ENCODE peak calls at places on chromosome 19, in eight cellular contexts. J, K, Z, E, G, X, V and T are unnamed samples. For H3K4me1, the result is how much of the 10 kb centered on the place peaks cover.

GRCh38 chr19:5951338-5951861 is 26.5 kb downstream of the RANBP3 start:
- DNase-seq in Z (no peak), V (no peak), E (no peak), X (no peak), J (peak), G (no peak), K (no peak), T (no peak)

GRCh38 chr19:44725251-44725650 is 23.3 kb upstream of the BCL3 start:
- DNase-seq in K (no peak), Z (no peak), X (no peak), G (peak), E (no peak), J (no peak), V (no peak), T (no peak)

GRCh38 chr19:17304386-17305047 is 1.2 kb upstream of the MRPL34 start:
- DNase-seq in K (peak), G (no peak), V (no peak), X (no peak), J (peak), Z (no peak), E (no peak), T (no peak)

GRCh38 chr19:46821512-46822359 is 28.9 kb downstream of the AP2S1 start:
- DNase-seq in J (peak), Z (no peak), K (no peak), G (no peak), X (peak), E (peak), V (no peak), T (no peak)

GRCh38 chr19:47156861-47157454 is 26.3 kb downstream of the SAE1 start:
- DNase-seq in K (no peak), E (peak), X (peak), Z (no peak), G (peak), J (no peak), V (no peak), T (no peak)

GRCh38 chr19:741506-742131 is 9.3 kb upstream of the MISP start:
- DNase-seq in J (no peak), Z (no peak), K (no peak), E (peak), G (no peak), V (peak), X (peak), T (no peak)

GRCh38 chr19:47351545-47351944 is 2.4 kb downstream of the DHX34 start:
- DNase-seq in G (peak), E (peak), V (no peak), X (no peak), K (no peak), Z (no peak), J (no peak), T (no peak)

GRCh38 chr19:46648070-46648960 is 12.3 kb upstream of the GNG8 start:
- DNase-seq in X (no peak), V (no peak), J (no peak), E (no peak), G (no peak), K (no peak), Z (no peak), T (no peak)

GRCh38 chr19:32691952-32692726 is 518 bp downstream of the NUDT19 start:
- DNase-seq in X (peak), E (peak), K (peak), J (peak), G (peak), Z (no peak), V (no peak), T (peak)

GRCh38 chr19:47369923-47370625 is 21.0 kb downstream of the DHX34 start:
- DNase-seq in Z (no peak), G (peak), J (no peak), E (no peak), K (peak), V (no peak), X (no peak), T (no peak)

GRCh38 chr19:38569368-38569983 is 48.3 kb downstream of the MAP4K1 start:
- DNase-seq in J (no peak), E (no peak), K (no peak), G (no peak), V (no peak), Z (no peak), X (no peak), T (no peak)

GRCh38 chr19:3687774-3688706 is 12.2 kb downstream of the PIP5K1C start:
- DNase-seq in G (no peak), K (no peak), E (no peak), J (peak), V (no peak), X (peak), Z (no peak), T (no peak)

GRCh38 chr19:42092350-42092749 is 16.4 kb downstream of the ZNF574 start:
- DNase-seq in J (no peak), K (no peak), E (peak), X (peak), G (no peak), V (no peak), Z (no peak), T (no peak)

GRCh38 chr19:41928221-41928683 is at the start of gene ERFL:
- DNase-seq in Z (no peak), K (no peak), J (no peak), V (no peak), X (no peak), E (peak), G (no peak), T (no peak)

GRCh38 chr19:29547981-29548380 is 22.2 kb downstream of the VSTM2B start:
- DNase-seq in Z (no peak), G (no peak), V (no peak), E (no peak), J (no peak), K (no peak), X (no peak), T (peak)

GRCh38 chr19:1854542-1855039 is 6.3 kb upstream of the REXO1 start:
- DNase-seq in J (no peak), G (no peak), X (no peak), V (no peak), E (no peak), K (no peak), Z (no peak), T (no peak)

GRCh38 chr19:5059191-5059579 is 90.3 kb downstream of the KDM4B start:
- DNase-seq in G (no peak), K (no peak), V (no peak), E (no peak), Z (no peak), J (no peak), X (no peak), T (no peak)

GRCh38 chr19:17582613-17583012 is 27.2 kb downstream of the COLGALT1 start:
- DNase-seq in E (no peak), G (no peak), V (no peak), K (no peak), Z (no peak), X (no peak), J (no peak), T (no peak)

GRCh38 chr19:55391702-55392615 is 6.2 kb downstream of the RPL28 start:
- DNase-seq in X (no peak), E (no peak), J (no peak), V (no peak), Z (no peak), K (no peak), G (peak), T (no peak)
- H3K4me1 ChIP-seq in X (under half), E (under half), J (under half), V (under half), Z (under half), K (under half), G (half or more), T (under half)

DNA sequence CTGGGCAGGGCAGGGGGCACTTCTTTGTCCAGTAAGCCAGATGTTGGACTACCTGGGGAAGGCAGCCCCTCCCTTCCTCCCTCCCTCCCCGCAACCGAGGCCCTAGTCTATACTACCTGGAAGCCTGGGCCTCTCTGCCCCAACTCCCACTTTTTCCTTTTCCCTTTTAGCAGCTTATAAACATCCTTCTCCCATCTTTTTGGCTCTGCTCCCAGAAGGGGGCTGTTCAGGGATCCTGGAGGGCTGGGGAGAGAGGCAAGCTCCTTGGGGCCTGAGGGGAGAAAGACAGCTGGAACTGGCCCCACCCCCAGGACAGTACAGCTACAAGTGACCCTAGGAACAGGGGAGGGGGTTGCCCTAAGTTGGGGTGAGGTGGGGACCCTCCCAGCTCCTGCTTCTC is 44.9 kb downstream of the LYL1 start:
- DNase-seq in E (no peak), X (no peak), Z (no peak), V (no peak), G (peak), J (no peak), K (no peak), T (no peak)
- H3K4me1 ChIP-seq in E (under half), X (under half), Z (half or more), V (half or more), G (half or more), J (under half), K (half or more), T (half or more)

DNA sequence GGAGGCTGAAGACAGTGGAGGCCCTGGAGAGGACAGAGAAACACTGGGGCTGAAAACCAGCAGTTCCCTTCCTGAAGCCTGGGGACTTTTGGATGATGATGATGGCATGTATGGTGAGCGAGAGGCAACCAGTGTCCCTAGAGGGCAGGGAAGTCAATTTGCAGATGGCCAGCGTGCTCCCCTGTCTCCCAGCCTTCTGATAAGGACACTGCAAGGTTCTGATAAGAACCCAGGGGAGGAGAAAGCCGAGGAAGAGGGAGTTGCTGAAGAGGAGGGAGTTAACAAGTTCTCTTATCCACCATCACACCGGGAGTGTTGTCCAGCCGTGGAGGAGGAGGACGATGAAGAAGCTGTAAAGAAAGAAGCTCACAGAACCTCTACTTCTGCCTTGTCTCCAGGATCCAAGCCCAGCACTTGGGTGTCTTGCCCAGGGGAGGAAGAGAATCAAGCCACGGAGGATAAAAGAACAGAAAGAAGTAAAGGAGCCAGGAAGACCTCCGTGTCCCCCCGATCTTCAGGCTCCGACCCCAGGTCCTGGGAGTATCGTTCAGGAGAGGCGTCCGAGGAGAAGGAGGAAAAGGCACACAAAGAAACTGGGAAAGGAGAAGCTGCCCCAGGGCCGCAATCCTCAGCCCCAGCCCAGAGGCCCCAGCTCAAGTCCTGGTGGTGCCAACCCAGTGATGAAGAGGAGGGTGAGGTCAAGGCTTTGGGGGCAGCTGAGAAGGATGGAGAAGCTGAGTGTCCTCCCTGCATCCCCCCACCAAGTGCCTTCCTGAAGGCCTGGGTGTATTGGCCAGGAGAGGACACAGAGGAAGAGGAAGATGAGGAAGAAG is 1.5 kb downstream of the PPP1R15A start:
- DNase-seq in Z (no peak), J (no peak), K (no peak), G (peak), X (peak), V (no peak), E (no peak), T (no peak)
- H3K4me1 ChIP-seq in Z (under half), J (under half), K (under half), G (under half), X (under half), V (under half), E (under half), T (under half)

DNA sequence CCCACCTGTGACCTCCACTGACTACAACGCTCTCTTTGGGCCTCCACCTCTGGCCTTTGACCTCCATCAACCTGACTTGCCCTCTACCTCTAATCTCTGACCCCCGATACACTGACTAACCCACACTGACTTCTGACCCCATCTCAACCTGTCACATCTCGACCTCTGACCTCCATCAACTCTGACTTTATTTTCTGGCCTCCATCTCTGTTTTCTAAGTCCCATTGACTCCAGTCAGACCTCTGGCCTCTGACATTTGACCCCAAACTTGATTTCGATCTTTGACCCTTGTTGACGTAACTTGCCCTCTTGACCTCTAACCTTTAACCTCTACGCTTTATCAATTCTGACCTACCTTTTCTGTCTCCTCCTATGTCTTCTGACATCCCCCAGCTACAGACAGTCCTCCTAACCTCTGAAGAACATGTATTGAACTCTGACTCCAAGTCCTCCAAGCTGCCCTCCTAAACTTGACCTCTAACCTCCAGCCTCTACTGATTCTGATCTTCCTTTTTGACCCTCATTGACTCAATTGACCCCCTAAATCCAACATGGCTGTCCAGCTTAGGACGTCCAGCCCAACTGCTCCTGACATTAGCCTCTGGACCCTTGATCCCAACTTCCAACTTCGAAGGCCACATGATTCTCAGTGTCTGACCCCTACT is 815 bp downstream of the ACP4 start:
- DNase-seq in E (no peak), K (no peak), X (no peak), Z (no peak), J (no peak), G (no peak), V (no peak), T (no peak)
- H3K4me1 ChIP-seq in E (under half), K (under half), X (under half), Z (under half), J (under half), G (under half), V (under half), T (under half)

DNA sequence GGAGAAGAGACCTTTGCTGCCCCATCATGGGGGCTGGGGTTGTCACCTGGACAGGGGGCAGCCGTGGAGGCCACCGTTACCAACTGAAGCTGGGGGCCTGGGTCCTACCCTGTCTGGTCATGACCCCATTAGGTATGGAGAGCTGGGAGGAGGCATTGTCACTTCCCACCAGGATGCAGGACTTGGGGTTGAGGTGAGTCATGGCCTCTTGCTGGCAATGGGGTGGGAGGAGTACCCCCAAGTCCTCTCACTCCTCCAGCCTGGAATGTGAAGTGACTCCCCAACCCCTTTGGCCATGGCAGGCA is 9.0 kb downstream of the EGLN2 start:
- DNase-seq in E (no peak), G (no peak), Z (no peak), J (no peak), K (no peak), V (no peak), X (no peak), T (no peak)
- H3K4me1 ChIP-seq in E (under half), G (under half), Z (half or more), J (under half), K (under half), V (under half), X (half or more), T (half or more)